ENCODE peak calls at places on chromosomes 11 and 22, in nine cellular contexts. U is OCI-LY7, W is HCT116, F is PC-3, B is neural progenitor cell, P is GM23338, Z is GM23248, G is hepatocyte, C is SK-N-SH. N is an unnamed sample.

GRCh38 chr11:78812513-78813293 is 238.0 kb upstream of the NARS2 start:
- DNase-seq in U (no peak), W (no peak), F (no peak), B (peak; percentile 44), P (peak; percentile 28), Z (no peak), G (peak; percentile 38), C (no peak), N (no peak)

GRCh38 chr11:60204922-60205321 is 22.0 kb upstream of the MS4A6A start:
- DNase-seq in U (no peak), W (no peak), F (no peak), B (no peak), P (no peak), Z (no peak), G (no peak), C (no peak), N (no peak)

GRCh38 chr11:20065040-20065805 is 95.1 kb downstream of the DBX1 start:
- DNase-seq in U (no peak), W (no peak), F (no peak), B (no peak), P (peak; percentile 71), Z (no peak), G (no peak), C (no peak), N (no peak)

GRCh38 chr22:45757068-45757467 is 85.4 kb downstream of the ATXN10 start:
- DNase-seq in U (no peak), W (no peak), F (no peak), B (peak; percentile 89), P (peak; percentile 92), Z (peak; percentile 58), G (peak; percentile 39), C (no peak), N (no peak)

GRCh38 chr11:113464416-113464815 is 10.8 kb downstream of the DRD2 start:
- DNase-seq in U (no peak), W (no peak), F (peak; percentile 64), B (no peak), P (no peak), Z (no peak), G (no peak), C (no peak), N (no peak)

GRCh38 chr11:970319-970871 is 44.7 kb downstream of the AP2A2 start:
- DNase-seq in U (no peak), W (no peak), F (no peak), B (no peak), P (no peak), Z (no peak), G (no peak), C (no peak), N (no peak)

GRCh38 chr11:84234011-84234410 is 947.8 kb upstream of the CCDC90B start:
- DNase-seq in U (no peak), W (no peak), F (no peak), B (no peak), P (no peak), Z (no peak), G (peak; percentile 8), C (no peak), N (no peak)

GRCh38 chr11:15770798-15771414 is 585.4 kb downstream of the SOX6 start:
- DNase-seq in U (peak; percentile 26), W (peak; percentile 13), F (no peak), B (peak; percentile 61), P (peak; percentile 77), Z (peak; percentile 41), G (peak; percentile 47), C (no peak), N (peak; percentile 34)

GRCh38 chr22:24115247-24116207 is 65.8 kb upstream of the SUSD2 start:
- DNase-seq in U (no peak), W (no peak), F (no peak), B (no peak), P (no peak), Z (no peak), G (no peak), C (no peak), N (no peak)

GRCh38 chr11:48052183-48053040 is 72.1 kb downstream of the PTPRJ start:
- DNase-seq in U (peak; percentile 47), W (peak; percentile 19), F (peak; percentile 93), B (peak; percentile 24), P (peak; percentile 82), Z (peak; percentile 66), G (peak; percentile 61), C (no peak), N (no peak)

GRCh38 chr11:13205446-13205845 is 72.1 kb upstream of the BMAL1 start:
- DNase-seq in U (no peak), W (no peak), F (no peak), B (no peak), P (no peak), Z (no peak), G (no peak), C (no peak), N (no peak)

GRCh38 chr11:69915501-69916250 is 96.5 kb upstream of the FGF3 start:
- DNase-seq in U (peak; percentile 48), W (peak; percentile 60), F (peak; percentile 95), B (peak; percentile 90), P (peak; percentile 93), Z (peak; percentile 76), G (peak; percentile 90), C (peak; percentile 87), N (peak; percentile 43)

GRCh38 chr22:28424427-28425080 is 255.1 kb downstream of the TTC28 start:
- DNase-seq in U (no peak), W (no peak), F (peak; percentile 68), B (no peak), P (no peak), Z (peak; percentile 42), G (no peak), C (peak; percentile 39), N (no peak)

GRCh38 chr22:18024276-18024939 is at the start of gene MICAL3:
- DNase-seq in U (peak; percentile 88), W (peak; percentile 34), F (peak; percentile 74), B (peak; percentile 82), P (peak; percentile 57), Z (peak; percentile 92), G (peak; percentile 88), C (peak; percentile 93), N (peak; percentile 80)

GRCh38 chr11:17256512-17256911 is 20.0 kb upstream of the NUCB2 start:
- DNase-seq in U (no peak), W (no peak), F (peak; percentile 89), B (no peak), P (no peak), Z (peak; percentile 96), G (peak; percentile 35), C (no peak), N (no peak)

DNA sequence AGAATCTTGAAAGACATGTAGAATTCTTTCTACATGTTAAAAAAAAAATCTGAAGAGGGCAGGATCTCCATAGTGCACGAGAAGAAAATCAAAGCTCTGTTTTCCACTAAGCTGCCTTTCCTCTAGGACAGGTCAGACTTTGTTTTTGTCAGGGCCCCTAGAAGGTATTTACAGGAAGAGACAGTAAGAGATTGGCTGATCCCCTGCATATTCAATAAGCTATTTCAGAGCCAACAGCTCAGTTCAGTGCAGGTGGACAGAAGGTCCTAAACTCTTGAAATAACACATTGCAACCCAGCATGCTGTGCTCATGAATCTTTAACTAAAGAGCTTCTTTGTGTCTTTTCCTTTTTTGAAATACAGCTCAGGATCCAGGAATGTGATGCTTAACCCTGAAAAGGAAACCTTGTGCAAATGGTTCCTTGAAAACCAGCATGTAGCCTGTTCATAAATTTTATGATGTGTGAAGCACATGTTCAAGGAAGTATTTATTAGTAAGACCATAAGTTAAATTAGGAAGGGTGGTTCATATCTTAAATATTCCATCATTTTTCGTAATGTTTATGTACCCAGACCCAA is 43.9 kb downstream of the BBOX1 start:
- DNase-seq in U (no peak), W (no peak), F (no peak), B (peak; percentile 28), P (peak; percentile 19), Z (peak; percentile 40), G (no peak), C (no peak), N (no peak)
- TF ChIP-seq EZH2phosphoT487 in U (no peak), W (no peak), F (no peak), B (no peak), P (no peak), Z (no peak), G (no peak), C (no peak), N (no peak)

GRCh38 chr11:121231576-121232278 is 60.8 kb upstream of the SC5D start:
- DNase-seq in U (no peak), W (no peak), F (no peak), B (no peak), P (no peak), Z (no peak), G (peak; percentile 54), C (no peak), N (no peak)
- TF ChIP-seq EZH2phosphoT487 in U (no peak), W (no peak), F (no peak), B (no peak), P (no peak), Z (no peak), G (no peak), C (no peak), N (no peak)

DNA sequence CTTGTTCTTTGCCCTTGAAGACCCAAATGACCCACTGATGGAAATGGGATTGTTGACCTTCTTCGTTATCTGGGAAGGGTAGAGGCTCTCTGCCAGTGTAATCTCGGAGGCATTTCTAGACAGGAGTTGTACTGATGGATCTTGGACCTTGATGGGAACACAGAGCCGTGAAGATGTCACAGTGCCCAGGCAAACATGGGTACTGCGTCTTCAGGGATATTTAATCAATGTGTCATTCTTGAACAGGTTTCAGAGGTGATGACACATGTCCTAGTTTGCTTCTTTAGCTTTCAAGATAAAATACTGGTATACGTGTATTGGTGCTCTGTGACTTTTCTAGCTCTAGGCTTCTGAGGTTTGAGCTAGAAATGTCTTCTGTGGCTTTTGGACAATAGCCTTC is 6.2 kb downstream of the LDLRAD3 start:
- DNase-seq in U (no peak), W (no peak), F (peak; percentile 82), B (no peak), P (no peak), Z (no peak), G (no peak), C (no peak), N (no peak)
- TF ChIP-seq EZH2phosphoT487 in U (no peak), W (no peak), F (no peak), B (no peak), P (no peak), Z (no peak), G (no peak), C (no peak), N (no peak)

DNA sequence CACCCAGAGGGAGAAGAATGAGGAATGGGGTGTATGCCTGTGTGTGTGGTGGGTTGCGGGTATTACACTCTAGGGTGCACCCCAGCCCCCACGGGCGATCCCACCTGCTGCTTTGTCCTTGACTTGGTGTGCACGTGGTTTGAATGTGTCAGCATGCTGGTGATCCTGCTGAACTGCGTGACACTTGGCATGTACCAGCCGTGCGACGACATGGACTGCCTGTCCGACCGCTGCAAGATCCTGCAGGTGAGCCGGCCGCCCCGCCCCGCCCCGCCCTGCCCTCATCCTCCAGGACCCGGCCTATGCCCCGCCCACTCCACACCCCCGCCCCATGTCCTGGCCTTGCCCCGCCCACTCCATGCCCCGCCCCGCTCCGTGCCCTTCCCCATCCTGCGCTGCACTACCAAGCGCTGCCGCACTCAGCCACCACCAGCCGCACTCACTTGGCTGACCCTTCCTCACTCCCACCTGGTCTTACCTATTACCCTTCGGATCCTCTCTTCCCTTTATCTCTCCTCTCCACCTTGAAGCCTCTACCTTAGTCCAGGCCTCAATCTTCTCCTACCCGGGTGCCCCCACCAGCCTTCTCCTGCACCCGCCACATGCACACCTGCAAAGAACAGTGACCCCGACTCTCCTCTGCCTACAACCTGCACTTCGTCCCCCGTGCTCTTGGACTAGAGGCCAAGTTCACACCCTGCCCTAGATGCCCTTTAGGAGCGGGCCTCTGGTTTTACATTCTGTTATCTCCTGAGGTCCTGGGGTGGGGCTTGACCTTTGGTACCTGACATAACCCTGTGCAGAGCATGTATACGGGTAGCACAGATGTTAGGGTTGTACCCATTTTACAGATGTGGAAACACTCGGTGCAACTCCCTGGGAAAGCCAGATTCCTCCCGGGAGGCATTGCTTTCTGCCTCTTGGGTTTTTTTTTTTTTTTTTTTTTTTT is 27.7 kb downstream of the CACNA1I start:
- DNase-seq in U (peak; percentile 73), W (peak; percentile 57), F (peak; percentile 39), B (peak; percentile 92), P (peak; percentile 97), Z (peak; percentile 25), G (peak; percentile 86), C (no peak), N (peak; percentile 76)
- TF ChIP-seq EZH2phosphoT487 in U (no peak), W (no peak), F (no peak), B (no peak), P (no peak), Z (no peak), G (no peak), C (no peak), N (no peak)